ENCODE peak calls at places on chromosomes 4 and X, in eight cellular contexts. N, L, S, R, B, H, Z and W are unnamed samples. For H3K4me1, the result is how much of the 10 kb centered on the place peaks cover.

GRCh38 chr4:127968565-127968964 is 3.4 kb downstream of the ABHD18 start:
- DNase-seq in N (no peak), L (no peak), S (no peak), R (no peak), B (no peak), H (no peak), Z (no peak), W (peak)

GRCh38 chr4:109998867-109999303 is 86.2 kb downstream of the EGF start:
- DNase-seq in N (no peak), L (peak), S (no peak), R (peak), B (peak), H (peak), Z (peak), W (peak)

GRCh38 chr4:144716778-144717177 is 70.8 kb downstream of the HHIP start:
- DNase-seq in N (no peak), L (no peak), S (no peak), R (peak), B (peak), H (no peak), Z (no peak), W (no peak)

GRCh38 chr4:119136541-119136940 is 909 bp downstream of the MYOZ2 start:
- DNase-seq in N (no peak), L (peak), S (no peak), R (no peak), B (no peak), H (no peak), Z (no peak), W (peak)

GRCh38 chr4:76624271-76624681 is 189.2 kb downstream of the SHROOM3 start:
- DNase-seq in N (no peak), L (peak), S (peak), R (peak), B (peak), H (no peak), Z (no peak), W (peak)

GRCh38 chr4:85740431-85740861 is 265.5 kb downstream of the ARHGAP24 start:
- DNase-seq in N (no peak), L (peak), S (no peak), R (peak), B (peak), H (no peak), Z (no peak), W (peak)

GRCh38 chr4:168569066-168569908 is 72.4 kb downstream of the PALLD start:
- DNase-seq in N (no peak), L (no peak), S (no peak), R (peak), B (no peak), H (no peak), Z (no peak), W (peak)

GRCh38 chr4:80989921-80990544 is 40.5 kb upstream of the BMP3 start:
- DNase-seq in N (no peak), L (peak), S (no peak), R (peak), B (peak), H (peak), Z (peak), W (peak)

GRCh38 chrX:97234471-97235097 is 350.9 kb downstream of the RPA4 start:
- DNase-seq in N (no peak), L (peak), S (no peak), R (no peak), B (no peak), H (no peak), Z (no peak), W (no peak)

GRCh38 chr4:155025762-155026457 is 182.5 kb upstream of the NPY2R start:
- DNase-seq in N (no peak), L (no peak), S (no peak), R (peak), B (peak), H (no peak), Z (no peak), W (peak)

GRCh38 chr4:113978561-113979156 is 788 bp downstream of the ARSJ start:
- DNase-seq in N (no peak), L (no peak), S (no peak), R (peak), B (peak), H (peak), Z (no peak), W (peak)

GRCh38 chr4:32589853-32590252 is 1869.7 kb downstream of the PCDH7 start:
- DNase-seq in N (no peak), L (no peak), S (no peak), R (no peak), B (no peak), H (no peak), Z (no peak), W (no peak)

GRCh38 chrX:619451-619811 is 11.2 kb upstream of the SHOX start:
- DNase-seq in N (no peak), L (no peak), S (no peak), R (no peak), B (no peak), H (no peak), Z (no peak), W (no peak)

GRCh38 chrX:12814434-12814833 is 23.2 kb downstream of the PRPS2 start:
- DNase-seq in N (no peak), L (peak), S (no peak), R (peak), B (peak), H (peak), Z (peak), W (peak)

GRCh38 chrX:37380920-37381319 is 31.8 kb downstream of the PRRG1 start:
- DNase-seq in N (no peak), L (peak), S (no peak), R (peak), B (peak), H (no peak), Z (no peak), W (peak)

GRCh38 chr4:16278178-16278577 is 51.9 kb upstream of the TAPT1 start:
- DNase-seq in N (no peak), L (no peak), S (no peak), R (no peak), B (no peak), H (no peak), Z (no peak), W (no peak)

GRCh38 chr4:64584981-64585557 is 175.8 kb upstream of the TECRL start:
- DNase-seq in N (no peak), L (peak), S (no peak), R (peak), B (peak), H (peak), Z (peak), W (peak)

GRCh38 chr4:87031946-87032345 is 97.1 kb downstream of the AFF1 start:
- DNase-seq in N (no peak), L (no peak), S (no peak), R (no peak), B (no peak), H (no peak), Z (no peak), W (peak)

GRCh38 chrX:23008431-23009099 is 8.8 kb downstream of the DDX53 start:
- DNase-seq in N (no peak), L (peak), S (no peak), R (no peak), B (peak), H (peak), Z (no peak), W (peak)

GRCh38 chr4:179750374-179750773 is 2308.1 kb upstream of the AGA start:
- DNase-seq in N (no peak), L (peak), S (no peak), R (no peak), B (no peak), H (no peak), Z (no peak), W (peak)

GRCh38 chr4:158863296-158863695 is 94.5 kb downstream of the FNIP2 start:
- DNase-seq in N (no peak), L (no peak), S (no peak), R (no peak), B (no peak), H (no peak), Z (no peak), W (no peak)

GRCh38 chr4:38759077-38759789 is 23.6 kb downstream of the TLR10 start:
- DNase-seq in N (no peak), L (peak), S (peak), R (peak), B (peak), H (peak), Z (peak), W (peak)

GRCh38 chr4:101355767-101356702 is 8.7 kb upstream of the PPP3CA start:
- DNase-seq in N (no peak), L (peak), S (no peak), R (peak), B (peak), H (no peak), Z (no peak), W (peak)

GRCh38 chr4:89753601-89754066 is 83.3 kb downstream of the SNCA start:
- DNase-seq in N (no peak), L (peak), S (no peak), R (peak), B (peak), H (peak), Z (no peak), W (peak)

GRCh38 chr4:20106926-20107325 is 144.8 kb upstream of the SLIT2 start:
- DNase-seq in N (no peak), L (no peak), S (no peak), R (no peak), B (no peak), H (no peak), Z (no peak), W (no peak)

GRCh38 chr4:47686294-47686872 is 151.5 kb downstream of the CORIN start:
- DNase-seq in N (no peak), L (peak), S (no peak), R (peak), B (peak), H (peak), Z (peak), W (peak)

GRCh38 chr4:146302833-146303232 is 88.5 kb downstream of the REELD1 start:
- DNase-seq in N (no peak), L (no peak), S (no peak), R (no peak), B (no peak), H (no peak), Z (no peak), W (no peak)

GRCh38 chrX:154738013-154738738 is 12.7 kb downstream of the GAB3 start:
- DNase-seq in N (peak), L (peak), S (no peak), R (peak), B (peak), H (no peak), Z (no peak), W (no peak)

GRCh38 chr4:173182403-173182802 is 13.8 kb downstream of the GALNT7 start:
- DNase-seq in N (no peak), L (peak), S (no peak), R (peak), B (peak), H (no peak), Z (no peak), W (no peak)

GRCh38 chr4:137934046-137934445 is 308.1 kb downstream of the SLC7A11 start:
- DNase-seq in N (no peak), L (no peak), S (no peak), R (no peak), B (no peak), H (no peak), Z (no peak), W (no peak)

GRCh38 chrX:49071877-49072711 is 1.7 kb downstream of the PRAF2 start:
- DNase-seq in N (peak), L (no peak), S (peak), R (no peak), B (no peak), H (peak), Z (no peak), W (no peak)

GRCh38 chrX:84188320-84188834 is 378 bp upstream of the RPS6KA6 start:
- DNase-seq in N (peak), L (peak), S (peak), R (peak), B (peak), H (peak), Z (no peak), W (peak)

GRCh38 chr4:138562544-138562961 is 320.4 kb upstream of the SLC7A11 start:
- DNase-seq in N (no peak), L (peak), S (no peak), R (peak), B (peak), H (no peak), Z (no peak), W (peak)

GRCh38 chrX:119399772-119400101 is 601 bp downstream of the SLC25A43 start:
- DNase-seq in N (peak), L (no peak), S (no peak), R (no peak), B (no peak), H (no peak), Z (no peak), W (no peak)

GRCh38 chr4:88779431-88779830 is 81.8 kb upstream of the NAP1L5 start:
- DNase-seq in N (no peak), L (no peak), S (no peak), R (no peak), B (peak), H (no peak), Z (no peak), W (peak)

GRCh38 chrX:151098996-151099395 is 77.4 kb upstream of the GPR50 start:
- DNase-seq in N (no peak), L (no peak), S (no peak), R (no peak), B (no peak), H (no peak), Z (no peak), W (no peak)

GRCh38 chrX:19888419-19888879 is 1.0 kb upstream of the SH3KBP1 start:
- DNase-seq in N (no peak), L (peak), S (no peak), R (peak), B (peak), H (peak), Z (peak), W (peak)

GRCh38 chr4:128688025-128688721 is 121.3 kb upstream of the JADE1 start:
- DNase-seq in N (no peak), L (no peak), S (no peak), R (no peak), B (no peak), H (no peak), Z (no peak), W (no peak)

GRCh38 chr4:139907001-139907809 is 241.6 kb downstream of the MGST2 start:
- DNase-seq in N (no peak), L (no peak), S (no peak), R (no peak), B (peak), H (no peak), Z (no peak), W (no peak)

GRCh38 chr4:83108101-83108861 is 6.2 kb downstream of the PLAC8 start:
- DNase-seq in N (no peak), L (no peak), S (no peak), R (no peak), B (no peak), H (no peak), Z (peak), W (no peak)
- H3K4me3 ChIP-seq in N (no peak), L (no peak), S (no peak), R (no peak), B (no peak), H (no peak), Z (peak), W (no peak)

GRCh38 chrX:107567370-107567769 is 60.9 kb upstream of the PRPS1 start:
- DNase-seq in N (no peak), L (no peak), S (no peak), R (no peak), B (no peak), H (no peak), Z (no peak), W (no peak)

GRCh38 chrX:107563851-107564250 is 64.5 kb upstream of the PRPS1 start:
- DNase-seq in N (no peak), L (no peak), S (no peak), R (no peak), B (no peak), H (no peak), Z (no peak), W (no peak)

GRCh38 chrX:107566603-107567262 is 61.6 kb upstream of the PRPS1 start:
- DNase-seq in N (no peak), L (peak), S (no peak), R (no peak), B (no peak), H (no peak), Z (no peak), W (no peak)

GRCh38 chrX:107565916-107566602 is 62.3 kb upstream of the PRPS1 start:
- DNase-seq in N (no peak), L (peak), S (no peak), R (peak), B (peak), H (peak), Z (no peak), W (peak)

DNA sequence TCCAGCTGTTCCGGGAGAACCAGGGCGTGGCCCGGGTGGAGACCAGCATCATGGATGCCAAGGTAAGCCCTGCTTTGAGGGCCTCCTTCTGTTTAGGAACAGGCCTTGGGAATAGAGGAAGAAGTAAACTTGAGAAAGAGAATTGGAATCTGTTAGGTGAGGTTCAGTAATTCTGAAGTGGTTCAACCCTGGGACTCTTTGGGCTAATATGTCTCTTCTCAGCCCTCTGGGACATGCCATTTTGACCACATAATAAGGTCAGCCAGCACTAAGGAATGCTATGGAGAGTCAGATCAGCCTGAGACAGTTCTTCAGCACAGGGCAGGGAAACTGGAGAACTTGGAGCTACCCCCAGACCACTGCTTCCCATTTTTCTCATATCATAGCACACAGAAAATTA is 63.3 kb upstream of the PRPS1 start:
- DNase-seq in N (no peak), L (no peak), S (no peak), R (no peak), B (no peak), H (no peak), Z (no peak), W (no peak)
- H3K4me1 ChIP-seq in N (under half), L (under half), S (under half), R (under half), B (under half), H (under half), Z (under half), W (under half)

GRCh38 chr4:169795585-169795984 is 37.8 kb upstream of the HPF1 start:
- DNase-seq in N (no peak), L (no peak), S (no peak), R (peak), B (peak), H (no peak), Z (no peak), W (no peak)

GRCh38 chr4:169791527-169792156 is 33.9 kb upstream of the HPF1 start:
- DNase-seq in N (peak), L (peak), S (no peak), R (peak), B (peak), H (peak), Z (peak), W (peak)

DNA sequence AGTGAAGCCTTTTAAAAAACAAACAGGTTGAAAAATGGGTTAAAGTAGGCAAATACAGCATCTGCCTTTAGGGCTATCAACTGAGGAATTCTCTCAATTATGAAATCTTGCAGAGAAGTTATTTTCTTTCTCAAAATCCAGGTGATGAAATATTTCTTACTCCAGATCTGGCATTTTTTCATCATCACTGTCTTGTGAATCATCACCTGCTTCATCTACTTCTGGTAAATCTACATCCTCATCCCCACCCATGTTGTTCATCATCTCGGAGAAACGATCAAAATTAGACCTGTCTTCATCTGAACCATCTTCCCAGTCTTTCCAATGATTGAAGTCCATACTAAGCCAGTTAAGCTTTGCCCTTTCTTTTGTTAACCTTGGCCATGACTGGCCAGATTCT is 33.3 kb upstream of the HPF1 start:
- DNase-seq in N (no peak), L (no peak), S (no peak), R (peak), B (no peak), H (no peak), Z (no peak), W (no peak)
- H3K27ac ChIP-seq in N (no peak), L (no peak), S (no peak), R (no peak), B (no peak), H (peak), Z (no peak), W (no peak)

GRCh38 chr4:98406819-98407218 is 145.6 kb downstream of the RAP1GDS1 start:
- DNase-seq in N (no peak), L (no peak), S (no peak), R (no peak), B (no peak), H (no peak), Z (no peak), W (no peak)
- H3K4me3 ChIP-seq in N (no peak), L (no peak), S (no peak), R (no peak), B (no peak), H (no peak), Z (no peak), W (no peak)

GRCh38 chr4:94544811-94545210 is 93.1 kb downstream of the PDLIM5 start:
- DNase-seq in N (no peak), L (peak), S (no peak), R (peak), B (peak), H (no peak), Z (no peak), W (no peak)
- H3K4me1 ChIP-seq in N (half or more), L (under half), S (under half), R (half or more), B (half or more), H (under half), Z (under half), W (under half)

GRCh38 chrX:30659421-30659820 is 6.2 kb downstream of the GK start:
- DNase-seq in N (no peak), L (peak), S (no peak), R (peak), B (peak), H (no peak), Z (no peak), W (no peak)
- H3K27ac ChIP-seq in N (no peak), L (no peak), S (no peak), R (peak), B (peak), H (no peak), Z (no peak), W (no peak)

GRCh38 chrX:107827852-107828251 is 2.2 kb downstream of the MID2 start:
- DNase-seq in N (no peak), L (peak), S (no peak), R (peak), B (no peak), H (no peak), Z (no peak), W (no peak)

GRCh38 chrX:107827137-107827831 is 1.6 kb downstream of the MID2 start:
- DNase-seq in N (no peak), L (peak), S (no peak), R (peak), B (no peak), H (no peak), Z (no peak), W (no peak)

GRCh38 chrX:107826286-107827136 is 845 bp downstream of the MID2 start:
- DNase-seq in N (peak), L (peak), S (peak), R (peak), B (peak), H (peak), Z (peak), W (peak)

GRCh38 chrX:107823456-107823855 is 2.2 kb upstream of the MID2 start:
- DNase-seq in N (no peak), L (peak), S (no peak), R (peak), B (peak), H (no peak), Z (no peak), W (no peak)

DNA sequence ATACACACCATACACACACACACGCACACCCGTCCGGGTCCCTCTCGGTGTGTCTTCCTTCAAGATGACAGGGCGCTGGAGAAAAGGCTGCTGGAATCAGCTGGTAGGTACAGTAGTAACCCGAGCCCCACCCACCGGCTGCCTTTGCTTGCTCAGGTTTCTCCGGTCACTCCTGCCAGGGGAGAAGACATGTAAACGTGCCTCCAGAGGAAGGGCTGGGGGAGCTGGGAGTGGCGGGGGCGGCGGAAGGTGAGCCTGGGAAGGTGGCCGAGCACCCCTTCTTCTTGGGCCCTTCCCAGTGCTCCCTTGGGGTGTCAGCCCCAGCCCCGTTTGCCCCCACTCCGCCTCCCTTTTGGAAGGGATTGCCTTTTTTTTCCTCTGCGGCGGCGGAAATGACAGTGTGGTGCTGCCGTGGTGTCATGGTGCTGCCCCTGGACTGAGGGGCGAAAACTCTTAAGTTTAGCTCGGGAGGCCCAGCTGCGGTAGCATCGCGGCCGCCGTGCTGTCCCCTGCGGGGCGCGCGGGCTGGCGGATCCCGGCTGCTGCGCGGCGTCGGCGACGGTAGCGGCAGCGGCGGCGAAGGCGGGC is at the start of gene MID2:
- DNase-seq in N (peak), L (peak), S (peak), R (peak), B (peak), H (peak), Z (peak), W (peak)
- H3K4me3 ChIP-seq in N (peak), L (peak), S (peak), R (peak), B (peak), H (peak), Z (peak), W (peak)

GRCh38 chr4:53123819-53124218 is 242.0 kb downstream of the SCFD2 start:
- DNase-seq in N (no peak), L (no peak), S (no peak), R (no peak), B (no peak), H (no peak), Z (no peak), W (no peak)
- H3K4me1 ChIP-seq in N (under half), L (under half), S (under half), R (under half), B (under half), H (under half), Z (under half), W (under half)

GRCh38 chr4:6313216-6313615 is 43.6 kb downstream of the WFS1 start:
- DNase-seq in N (no peak), L (no peak), S (no peak), R (peak), B (peak), H (no peak), Z (no peak), W (no peak)
- H3K27ac ChIP-seq in N (no peak), L (no peak), S (no peak), R (no peak), B (no peak), H (no peak), Z (no peak), W (no peak)